ENCODE peak calls at places on chromosomes 2 and 18, in five cellular contexts. W is cardiac fibroblast; U is stimulated activated CD8-positive, alpha-beta memory T cell treated with anti-CD3 and anti-CD28 coated beads, Interleukin-2, amount 100 ng/mL, for 1 hour; V is anterior cingulate cortex; C is activated CD8-positive, alpha-beta memory T cell treated with anti-CD3 and anti-CD28 coated beads for 48 hours. A is an unnamed sample.

GRCh38 chr2:239898292-239898925 is 126.7 kb downstream of the NDUFA10 start:
- DNase-seq in C (no peak), W (no peak), U (no peak), V (no peak), A (no peak)

GRCh38 chr2:3051266-3051665 is 326.4 kb downstream of the EIPR1 start:
- DNase-seq in V (no peak), W (no peak), U (no peak), C (no peak), A (no peak)

GRCh38 chr2:96815326-96816126 is 542 bp upstream of the CNNM3 start:
- DNase-seq in U (no peak), C (no peak), V (no peak), W (peak; percentile 63), A (peak; percentile 52)

GRCh38 chr2:171878481-171878993 is 15.5 kb downstream of the SLC25A12 start:
- DNase-seq in V (no peak), W (peak; percentile 89), U (no peak), C (no peak), A (peak; percentile 77)

GRCh38 chr18:22167091-22167470 is 2.3 kb upstream of the GATA6 start:
- DNase-seq in W (no peak), C (no peak), U (no peak), V (no peak), A (no peak)

GRCh38 chr2:113225505-113226259 is 51.9 kb downstream of the PSD4 start:
- DNase-seq in U (no peak), C (no peak), V (peak; percentile 46), W (no peak), A (no peak)

GRCh38 chr2:52222128-52222527 is 1190.2 kb upstream of the NRXN1 start:
- DNase-seq in C (no peak), V (no peak), U (no peak), W (no peak), A (peak; percentile 7)

GRCh38 chr2:95007822-95008221 is 17.7 kb upstream of the MAL start:
- DNase-seq in U (no peak), W (no peak), C (no peak), V (no peak), A (no peak)

GRCh38 chr18:22467760-22468553 is 50.2 kb upstream of the CTAGE1 start:
- DNase-seq in C (no peak), U (no peak), W (peak; percentile 95), V (no peak), A (peak; percentile 84)

GRCh38 chr18:36078751-36079529 is 11.6 kb upstream of the RPRD1A start:
- DNase-seq in U (no peak), W (peak; percentile 71), V (no peak), C (no peak), A (peak; percentile 56)

GRCh38 chr2:241983571-241984270 is 114.2 kb downstream of the RTP5 start:
- DNase-seq in C (no peak), W (no peak), U (no peak), V (no peak), A (no peak)

GRCh38 chr2:105540642-105541041 is 141.8 kb upstream of the FHL2 start:
- DNase-seq in W (no peak), U (no peak), C (no peak), V (no peak), A (no peak)

GRCh38 chr2:201517094-201517493 is 65.6 kb downstream of the STRADB start:
- DNase-seq in U (no peak), C (no peak), V (no peak), W (no peak), A (peak; percentile 29)

GRCh38 chr18:78082776-78083175 is 833.1 kb downstream of the GALR1 start:
- DNase-seq in W (no peak), V (no peak), C (no peak), U (no peak), A (no peak)

GRCh38 chr2:241803387-241804325 is 5.3 kb upstream of the NEU4 start:
- DNase-seq in W (peak; percentile 58), C (peak; percentile 32), V (peak; percentile 59), U (no peak), A (peak; percentile 78)

GRCh38 chr2:191303349-191304005 is 58.3 kb downstream of the MYO1B start:
- DNase-seq in U (no peak), W (no peak), V (no peak), C (no peak), A (no peak)

GRCh38 chr2:41768301-41768700 is 279.5 kb upstream of the PKDCC start:
- DNase-seq in V (no peak), W (no peak), U (no peak), C (no peak), A (no peak)

GRCh38 chr2:70535573-70535972 is 18.1 kb downstream of the TGFA start:
- DNase-seq in W (no peak), C (no peak), V (no peak), U (no peak), A (no peak)

GRCh38 chr2:47002480-47003381 is 87.1 kb upstream of the MCFD2 start:
- DNase-seq in U (no peak), W (peak; percentile 58), C (no peak), V (peak; percentile 86), A (peak; percentile 41)

GRCh38 chr2:174663572-174663971 is 66.0 kb upstream of the WIPF1 start:
- DNase-seq in U (no peak), C (no peak), V (no peak), W (peak; percentile 65), A (peak; percentile 88)

GRCh38 chr2:23803275-23803964 is 123.5 kb downstream of the ATAD2B start:
- DNase-seq in V (no peak), U (no peak), W (peak; percentile 69), C (no peak), A (peak; percentile 9)

GRCh38 chr2:39068290-39068689 is 52.6 kb downstream of the SOS1 start:
- DNase-seq in C (no peak), U (no peak), W (no peak), V (no peak), A (no peak)

GRCh38 chr18:66553824-66554223 is 50.1 kb downstream of the CDH19 start:
- DNase-seq in W (peak; percentile 17), V (no peak), C (no peak), U (no peak), A (no peak)

GRCh38 chr18:5294618-5295230 is 802 bp downstream of the ZBTB14 start:
- DNase-seq in U (peak; percentile 30), W (peak; percentile 60), V (peak; percentile 30), C (peak; percentile 30), A (peak; percentile 63)

GRCh38 chr2:102451968-102452367 is 21.1 kb upstream of the SLC9A4 start:
- DNase-seq in C (no peak), U (no peak), W (peak; percentile 21), V (no peak), A (no peak)

GRCh38 chr18:31197676-31198075 is 35.0 kb upstream of the DSC1 start:
- DNase-seq in U (no peak), W (no peak), V (no peak), C (no peak), A (no peak)

GRCh38 chr2:72293620-72294019 is 146.0 kb upstream of the CYP26B1 start:
- DNase-seq in C (no peak), V (no peak), W (peak; percentile 43), U (no peak), A (peak; percentile 13)

GRCh38 chr2:184455616-184456015 is 142.7 kb upstream of the ZNF804A start:
- DNase-seq in C (no peak), V (no peak), W (no peak), U (no peak), A (no peak)

GRCh38 chr2:64653174-64654062 is at the start of gene SERTAD2:
- DNase-seq in C (peak; percentile 71), U (peak; percentile 78), W (peak; percentile 94), V (peak; percentile 78), A (peak; percentile 98)

GRCh38 chr2:168401771-168402170 is 54.3 kb upstream of the CERS6 start:
- DNase-seq in C (no peak), V (no peak), U (no peak), W (no peak), A (no peak)

GRCh38 chr2:98709530-98709929 is 21.4 kb downstream of the MGAT4A start:
- DNase-seq in W (peak; percentile 61), U (no peak), V (no peak), C (no peak), A (no peak)

GRCh38 chr2:120731175-120731574 is 4.5 kb upstream of the GLI2 start:
- DNase-seq in W (no peak), U (no peak), V (no peak), C (no peak), A (no peak)

GRCh38 chr2:235970204-235971040 is 197.8 kb downstream of the GBX2 start:
- DNase-seq in W (no peak), U (no peak), V (no peak), C (no peak), A (no peak)

GRCh38 chr2:238701066-238701906 is 146.6 kb upstream of the TWIST2 start:
- DNase-seq in W (no peak), V (no peak), C (no peak), U (no peak), A (peak; percentile 1)

A was measured in GM03348.